ENCODE peak calls at places on chromosomes 7 and 10, in six cellular contexts. J is transverse colon, Y is aorta, W is dorsolateral prefrontal cortex, E is tibial artery, G is foreskin fibroblast. V is an unnamed sample.

GRCh38 chr10:71647526-71648354 is 71.8 kb downstream of the C10orf105 start:
- DNase-seq in J (no peak), G (peak; percentile 19), E (no peak), W (no peak), Y (no peak), V (no peak)

GRCh38 chr10:91312031-91312733 is 91.7 kb downstream of the PCGF5 start:
- DNase-seq in G (peak; percentile 60), E (no peak), W (no peak), Y (no peak), J (no peak), V (no peak)

GRCh38 chr10:132133005-132133404 is 53.7 kb upstream of the DPYSL4 start:
- DNase-seq in J (no peak), W (peak; percentile 49), Y (peak; percentile 63), G (no peak), E (no peak), V (no peak)

GRCh38 chr7:80481196-80481884 is 30.5 kb downstream of the GNAT3 start:
- DNase-seq in J (no peak), W (no peak), E (no peak), Y (no peak), G (peak; percentile 27), V (no peak)

GRCh38 chr10:78706256-78706655 is 362.5 kb upstream of the ZMIZ1 start:
- DNase-seq in Y (no peak), J (no peak), G (peak; percentile 60), W (no peak), E (no peak), V (no peak)

GRCh38 chr7:17357952-17358351 is 59.5 kb downstream of the AHR start:
- DNase-seq in G (peak; percentile 35), W (no peak), E (no peak), J (no peak), Y (no peak), V (no peak)

GRCh38 chr7:79217468-79217867 is 236.0 kb downstream of the MAGI2 start:
- DNase-seq in E (no peak), G (peak; percentile 17), Y (no peak), W (no peak), J (no peak), V (no peak)

GRCh38 chr10:123043409-123043925 is 34.7 kb downstream of the ACADSB start:
- DNase-seq in G (peak; percentile 73), W (peak; percentile 73), J (peak; percentile 37), E (no peak), Y (no peak), V (peak; percentile 23)

GRCh38 chr7:123054357-123055133 is 59.0 kb upstream of the TAS2R16 start:
- DNase-seq in E (no peak), J (no peak), W (no peak), G (no peak), Y (no peak), V (no peak)

GRCh38 chr7:142104550-142105527 is 6.7 kb upstream of the MGAM2 start:
- DNase-seq in E (no peak), G (no peak), J (peak; percentile 58), Y (no peak), W (no peak), V (no peak)

GRCh38 chr7:70318511-70318910 is 720.2 kb downstream of the AUTS2 start:
- DNase-seq in G (no peak), W (no peak), Y (no peak), J (no peak), E (no peak), V (no peak)

GRCh38 chr10:12849351-12850181 is 151.9 kb downstream of the CCDC3 start:
- DNase-seq in W (no peak), J (no peak), Y (no peak), G (no peak), E (no peak), V (no peak)

GRCh38 chr10:30000802-30001571 is 58.4 kb downstream of the JCAD start:
- DNase-seq in G (peak; percentile 84), E (peak; percentile 84), W (no peak), J (peak; percentile 26), Y (no peak), V (peak; percentile 68)

GRCh38 chr10:8297107-8297506 is 242.6 kb downstream of the GATA3 start:
- DNase-seq in E (no peak), G (no peak), J (no peak), W (no peak), Y (no peak), V (no peak)
- H3K4me3 ChIP-seq in E (no peak overlapping the region), G (no peak overlapping the region), J (no peak overlapping the region), W (no peak overlapping the region), Y (no peak overlapping the region), V (no peak overlapping the region)

GRCh38 chr10:110499796-110500514 is 2.2 kb downstream of the DUSP5 start:
- DNase-seq in E (no peak), G (no peak), W (no peak), J (no peak), Y (no peak), V (no peak)

GRCh38 chr10:110500515-110500905 is 2.8 kb downstream of the DUSP5 start:
- DNase-seq in W (no peak), G (peak; percentile 87), J (no peak), E (no peak), Y (no peak), V (no peak)

GRCh38 chr10:110502072-110502845 is 4.6 kb downstream of the DUSP5 start:
- DNase-seq in E (no peak), Y (no peak), W (no peak), J (no peak), G (no peak), V (no peak)

GRCh38 chr10:110502851-110503301 is 5.2 kb downstream of the DUSP5 start:
- DNase-seq in W (peak; percentile 44), Y (no peak), J (peak; percentile 49), G (peak; percentile 80), E (peak; percentile 40), V (no peak)

DNA sequence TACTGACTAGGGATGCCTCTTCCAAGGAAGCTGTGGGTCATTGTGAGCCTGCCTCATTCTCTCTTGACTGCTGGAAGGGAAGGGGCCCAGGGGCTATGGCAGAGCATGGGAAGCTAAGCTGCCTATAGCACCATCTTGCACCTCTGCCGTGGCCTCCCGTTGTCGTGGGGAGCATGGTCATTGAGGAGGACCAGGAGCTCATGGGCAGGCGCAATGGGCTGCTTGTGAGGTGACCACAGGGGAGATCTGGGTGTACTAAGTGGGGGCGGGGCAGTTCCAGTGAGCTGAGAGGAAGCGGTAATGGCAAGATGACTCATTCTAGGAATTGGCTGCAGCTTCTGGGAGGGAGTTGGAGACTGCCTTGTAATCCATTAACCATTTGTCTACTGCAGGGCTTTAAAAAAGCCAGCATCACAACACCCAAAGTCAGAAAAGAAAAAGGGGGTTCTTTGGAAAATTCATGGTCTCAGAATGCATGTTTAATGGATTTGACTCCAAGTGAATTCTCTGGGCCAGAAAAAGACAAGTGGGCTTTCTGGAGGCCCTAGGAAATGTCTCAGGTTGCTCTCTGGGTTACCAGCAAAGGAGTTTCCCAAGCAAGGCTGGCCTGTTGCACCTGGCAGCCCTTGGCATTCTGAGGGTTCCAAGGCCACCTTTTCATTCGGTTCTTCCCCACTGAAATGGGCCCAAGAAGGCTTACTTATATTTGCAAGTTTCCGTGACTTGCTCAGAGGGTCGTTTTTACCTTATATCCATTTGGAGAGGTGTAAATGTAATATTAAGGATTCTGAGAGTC is 3.6 kb downstream of the DUSP5 start:
- DNase-seq in E (peak; percentile 88), W (peak; percentile 49), Y (peak; percentile 92), G (peak; percentile 97), J (peak; percentile 88), V (peak; percentile 78)
- H3K4me3 ChIP-seq in E (no peak overlapping the region), W (peak overlapping the region; percentile 18), Y (no peak overlapping the region), G (peak overlapping the region; percentile 27), J (no peak overlapping the region), V (peak overlapping the region; percentile 86)

DNA sequence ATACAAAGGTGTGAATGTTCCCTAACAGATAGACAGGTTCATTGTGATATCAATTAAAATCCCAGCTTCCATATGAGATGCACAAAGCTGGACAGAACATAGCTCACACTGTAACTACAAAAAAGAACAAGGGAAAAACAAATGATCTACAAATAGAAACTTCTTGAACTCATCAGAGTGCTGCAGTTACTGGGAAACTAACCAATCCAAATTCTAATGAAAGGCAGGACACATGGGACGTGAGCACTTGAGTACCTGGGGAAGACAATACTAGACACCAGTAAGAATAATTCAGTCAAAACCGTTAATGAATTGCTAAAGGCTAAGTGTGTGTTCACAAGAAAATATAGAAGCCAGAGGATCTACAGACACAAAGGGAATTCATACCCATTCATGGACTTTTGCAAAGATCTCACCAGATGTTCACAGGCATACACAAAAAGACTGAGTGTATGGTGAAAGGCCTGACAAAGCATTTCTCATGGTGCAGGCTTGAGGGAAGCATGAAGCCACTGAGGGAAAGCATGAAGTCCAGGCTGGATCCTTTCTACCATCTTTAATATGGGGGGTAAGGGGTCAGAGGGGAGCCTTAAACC is 7.8 kb upstream of the GPR22 start:
- DNase-seq in W (no peak), Y (no peak), J (no peak), G (no peak), E (no peak), V (no peak)
- H3K4me3 ChIP-seq in W (no peak overlapping the region), Y (no peak overlapping the region), J (no peak overlapping the region), G (no peak overlapping the region), E (no peak overlapping the region), V (no peak overlapping the region)

GRCh38 chr10:133287832-133288500 is 11.3 kb upstream of the ADAM8 start:
- DNase-seq in E (no peak), Y (no peak), J (no peak), W (no peak), G (no peak), V (no peak)
- H3K4me3 ChIP-seq in E (no peak overlapping the region), Y (no peak overlapping the region), J (no peak overlapping the region), W (no peak overlapping the region), G (no peak overlapping the region), V (no peak overlapping the region)

DNA sequence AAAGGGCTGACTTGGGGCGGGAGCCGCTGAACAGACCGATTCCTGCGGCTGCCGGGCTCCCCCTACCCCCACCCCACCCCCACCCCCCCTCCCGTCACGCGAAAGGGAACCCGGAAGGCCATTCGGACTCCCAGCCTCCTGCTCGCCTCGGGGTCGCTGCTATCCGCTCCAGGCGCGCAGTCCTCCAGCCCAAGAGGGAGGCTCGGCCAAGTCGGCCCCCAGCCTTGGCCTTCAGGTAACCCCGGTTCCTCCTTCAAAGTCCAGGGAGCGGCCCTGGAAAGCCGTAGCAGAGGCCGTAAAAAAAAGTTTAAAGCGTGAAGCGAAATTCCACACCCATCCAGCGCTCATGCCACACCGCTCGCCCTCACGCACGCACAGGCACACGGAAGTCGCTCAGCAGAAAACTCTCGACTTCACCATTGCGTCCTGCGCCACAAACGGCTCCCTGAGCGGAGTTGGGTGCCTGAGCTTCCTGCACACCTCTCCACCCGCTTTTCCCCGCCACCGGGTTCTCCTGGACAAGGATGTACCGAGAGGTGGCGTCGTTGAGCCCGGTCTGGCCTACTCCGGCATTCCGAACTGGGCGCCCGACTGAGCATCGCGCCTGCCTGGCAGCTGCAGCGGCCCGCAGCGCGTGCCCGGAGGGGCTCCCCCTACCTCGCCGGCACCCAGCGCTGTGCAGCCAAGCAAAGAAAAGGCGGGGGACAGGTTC is 1.4 kb downstream of the SORCS3 start:
- DNase-seq in Y (peak; percentile 79), J (no peak), W (peak; percentile 69), G (peak; percentile 49), E (no peak), V (no peak)
- H3K4me3 ChIP-seq in Y (no peak overlapping the region), J (no peak overlapping the region), W (peak overlapping the region; percentile 56), G (no peak overlapping the region), E (peak overlapping the region; percentile 13), V (no peak overlapping the region)

DNA sequence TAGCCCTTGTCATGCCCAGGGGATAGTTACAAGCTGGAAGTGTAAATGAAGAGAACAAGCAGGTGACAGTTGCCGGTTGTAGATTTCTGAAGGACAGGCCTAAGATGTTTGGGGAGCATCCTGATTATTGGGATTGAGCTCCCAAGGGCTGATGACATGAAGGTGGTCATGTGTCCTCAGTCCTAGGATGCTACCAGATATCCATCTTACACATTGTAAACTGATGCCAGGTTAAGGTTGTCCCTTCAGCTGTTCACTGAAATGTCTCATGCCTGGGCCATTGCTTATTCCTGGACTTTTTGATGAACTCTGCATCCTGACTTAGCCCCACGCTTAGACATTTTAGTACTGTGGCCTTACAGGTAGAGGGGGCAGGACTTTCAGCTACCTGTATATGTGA is 1.3 kb downstream of the ZMIZ2 start:
- DNase-seq in W (no peak), Y (no peak), G (no peak), E (no peak), J (no peak), V (no peak)
- H3K4me3 ChIP-seq in W (peak overlapping the region; percentile 92), Y (no peak overlapping the region), G (peak overlapping the region; percentile 79), E (peak overlapping the region; percentile 88), J (no peak overlapping the region), V (peak overlapping the region; percentile 89)